ENCODE peak calls at places on chromosomes 16 and 17, in five cellular contexts. M is HEK293T, J is SK-N-SH, D is GM12878, Z is K562. P is an unnamed sample.

GRCh38 chr17:79686476-79686875 is 44.3 kb upstream of the ENPP7 start:
- DNase-seq in M (no peak), J (no peak), D (no peak), Z (no peak), P (no peak)

GRCh38 chr16:82943371-82943770 is 316.6 kb downstream of the CDH13 start:
- DNase-seq in M (no peak), J (no peak), D (no peak), Z (no peak), P (no peak)

GRCh38 chr16:75108792-75109731 is 7.5 kb downstream of the LDHD start:
- DNase-seq in M (no peak), J (no peak), D (peak; percentile 62), Z (no peak), P (no peak)

GRCh38 chr16:85661131-85662035 is 27.4 kb downstream of the GINS2 start:
- DNase-seq in M (no peak), J (no peak), D (no peak), Z (no peak), P (no peak)

GRCh38 chr17:82020874-82021727 is 1.6 kb downstream of the CENPX start:
- DNase-seq in M (no peak), J (peak; percentile 93), D (no peak), Z (no peak), P (peak; percentile 86)

GRCh38 chr16:3519581-3519980 is 18.8 kb downstream of the CLUAP1 start:
- DNase-seq in M (no peak), J (no peak), D (no peak), Z (no peak), P (no peak)

GRCh38 chr17:28370035-28370743 is at the start of gene VTN:
- DNase-seq in M (no peak), J (peak; percentile 78), D (no peak), Z (peak; percentile 73), P (peak; percentile 98)

GRCh38 chr16:83933885-83934683 is 19.0 kb upstream of the OSGIN1 start:
- DNase-seq in M (no peak), J (no peak), D (no peak), Z (no peak), P (no peak)

GRCh38 chr17:19762515-19762961 is 14.4 kb upstream of the ALDH3A1 start:
- DNase-seq in M (peak; percentile 85), J (peak; percentile 92), D (no peak), Z (no peak), P (peak; percentile 56)

GRCh38 chr17:63120406-63120805 is 154.4 kb downstream of the TANC2 start:
- DNase-seq in M (no peak), J (no peak), D (no peak), Z (no peak), P (no peak)

GRCh38 chr16:70725912-70726828 is 40.3 kb upstream of the MTSS2 start:
- DNase-seq in M (no peak), J (no peak), D (no peak), Z (peak; percentile 72), P (no peak)

GRCh38 chr17:63647065-63647725 is 25.0 kb downstream of the MAP3K3 start:
- DNase-seq in M (no peak), J (no peak), D (no peak), Z (no peak), P (no peak)

GRCh38 chr17:74130276-74130675 is 73.2 kb upstream of the RPL38 start:
- DNase-seq in M (no peak), J (peak; percentile 3), D (no peak), Z (no peak), P (no peak)

GRCh38 chr16:56277040-56277439 is 85.8 kb downstream of the GNAO1 start:
- DNase-seq in M (peak; percentile 34), J (peak; percentile 55), D (no peak), Z (no peak), P (peak; percentile 16)

GRCh38 chr17:3659541-3660111 is 8.8 kb downstream of the TAX1BP3 start:
- DNase-seq in M (no peak), J (no peak), D (no peak), Z (no peak), P (no peak)

GRCh38 chr16:83574388-83574787 is 233.4 kb upstream of the HSBP1 start:
- DNase-seq in M (no peak), J (no peak), D (no peak), Z (no peak), P (no peak)

GRCh38 chr16:12063004-12063395 is 86.5 kb downstream of the SNX29 start:
- DNase-seq in M (no peak), J (no peak), D (no peak), Z (no peak), P (no peak)

GRCh38 chr16:12060751-12061150 is 84.2 kb downstream of the SNX29 start:
- DNase-seq in M (no peak), J (no peak), D (peak; percentile 21), Z (no peak), P (no peak)

GRCh38 chr16:12063435-12063834 is 86.9 kb downstream of the SNX29 start:
- DNase-seq in M (no peak), J (no peak), D (no peak), Z (no peak), P (no peak)

GRCh38 chr16:12062343-12063003 is 85.9 kb downstream of the SNX29 start:
- DNase-seq in M (no peak), J (no peak), D (no peak), Z (no peak), P (no peak)

GRCh38 chr16:12061336-12062055 is 85.0 kb downstream of the SNX29 start:
- DNase-seq in M (no peak), J (no peak), D (no peak), Z (no peak), P (no peak)
- TF ChIP-seq FOXM1 in M (no peak), J (no peak), D (no peak), Z (no peak), P (no peak)

DNA sequence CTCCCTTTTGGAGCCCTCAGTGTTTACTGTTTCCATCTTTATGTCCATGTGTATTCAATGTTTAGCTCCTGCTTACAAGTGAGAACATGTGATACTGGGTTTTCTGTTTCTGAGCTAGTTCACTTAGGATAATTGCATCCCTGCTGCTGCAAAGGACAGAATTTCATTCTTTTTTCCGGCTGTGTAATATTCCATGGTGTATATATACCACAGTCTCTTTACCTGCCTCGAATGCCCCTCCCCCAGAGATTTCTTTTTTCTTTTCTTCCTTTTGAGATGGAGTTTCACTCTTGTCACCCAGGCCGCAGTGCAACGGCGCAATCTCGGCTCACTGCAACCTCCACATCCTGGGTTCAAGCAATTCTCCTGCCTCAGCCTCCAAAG is 60.9 kb downstream of the RMI2 start:
- DNase-seq in M (no peak), J (no peak), D (no peak), Z (no peak), P (no peak)
- TF ChIP-seq FOXM1 in M (no peak), J (no peak), D (no peak), Z (no peak), P (no peak)

DNA sequence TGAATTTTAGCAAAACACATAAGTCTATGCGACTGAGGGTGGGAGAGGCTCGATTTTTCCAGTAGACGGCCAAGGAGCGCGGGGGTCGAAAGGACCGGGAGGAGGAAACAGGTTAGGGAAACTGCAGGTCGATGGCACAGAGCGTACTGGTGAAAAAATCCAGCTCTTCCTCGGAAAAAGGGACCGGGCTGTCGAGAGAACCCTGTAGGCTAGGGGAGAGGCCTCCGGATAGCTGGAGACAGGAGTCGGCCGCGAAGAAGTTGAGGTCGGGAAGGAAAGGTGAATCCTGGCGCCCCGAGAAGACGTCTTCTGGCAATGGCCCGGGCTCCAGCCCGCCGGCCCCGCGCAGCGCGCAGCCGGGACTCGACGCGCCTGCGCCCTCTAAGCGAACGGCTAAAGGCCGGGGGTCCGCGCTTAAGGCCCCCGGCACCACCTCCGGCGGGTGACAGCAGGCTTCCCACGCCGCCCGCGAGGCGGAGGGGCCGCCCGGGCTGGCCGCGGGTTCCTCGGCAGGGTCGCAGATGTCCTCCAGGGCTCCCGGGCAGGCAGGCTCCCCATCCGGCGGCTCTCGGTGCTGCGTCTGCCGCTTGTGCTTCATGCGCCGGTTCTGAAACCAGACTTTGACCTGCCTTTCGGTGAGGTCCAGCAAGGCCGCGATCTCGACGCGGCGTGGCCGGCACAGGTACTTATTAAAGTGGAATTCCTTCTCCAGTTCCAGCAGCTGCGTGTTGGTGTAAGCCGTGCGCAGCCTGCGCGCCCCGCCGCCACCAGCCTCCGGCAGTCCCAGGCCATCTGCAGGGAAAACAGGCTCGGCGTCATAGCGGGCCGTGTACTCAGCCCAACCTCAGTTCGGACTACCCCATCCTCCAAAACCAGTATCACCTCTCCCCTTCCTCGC is 1.7 kb downstream of the HOXB2 start:
- DNase-seq in M (peak; percentile 45), J (peak; percentile 66), D (no peak), Z (no peak), P (no peak)
- TF ChIP-seq FOXM1 in M (no peak), J (no peak), D (no peak), Z (no peak), P (no peak)

DNA sequence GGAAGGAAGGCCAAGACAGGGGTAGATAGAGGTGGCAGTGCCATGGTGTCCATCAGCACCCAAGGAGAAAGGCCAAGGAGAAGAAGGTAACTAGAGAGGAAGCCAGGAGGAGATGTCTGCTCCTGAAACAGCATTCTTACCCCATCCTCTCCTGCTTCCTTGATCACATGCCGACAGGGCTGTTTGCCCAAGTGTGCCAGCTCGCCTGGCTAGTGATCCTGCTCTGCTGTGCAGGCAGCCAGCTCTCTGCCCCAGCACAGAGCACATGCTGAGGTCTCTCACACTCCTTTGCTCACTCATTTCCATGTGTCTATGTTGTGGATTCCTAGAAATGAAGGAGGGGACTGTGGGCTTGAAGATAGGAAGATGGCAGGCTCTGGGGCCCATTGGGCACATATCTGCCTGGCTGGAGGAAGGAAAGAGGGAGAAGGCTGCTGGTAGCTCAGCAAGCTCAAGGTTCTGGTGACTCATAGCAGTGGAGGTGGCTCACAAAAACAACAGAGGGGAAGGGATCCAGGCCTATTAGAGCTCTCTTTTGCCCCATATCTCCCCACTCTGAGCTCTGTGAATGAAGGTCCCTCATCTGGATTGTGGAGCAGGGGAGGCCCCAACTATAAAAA is 54.3 kb downstream of the NEUROD2 start:
- DNase-seq in M (no peak), J (no peak), D (no peak), Z (no peak), P (no peak)
- TF ChIP-seq FOXM1 in M (no peak), J (no peak), D (no peak), Z (no peak), P (no peak)

GRCh38 chr17:77593081-77593480 is 365.4 kb upstream of the TNRC6C start:
- DNase-seq in M (no peak), J (no peak), D (no peak), Z (no peak), P (no peak)
- TF ChIP-seq FOXM1 in M (no peak), J (no peak), D (no peak), Z (no peak), P (no peak)

GRCh38 chr16:68388124-68388523 is 60.2 kb downstream of the SMPD3 start:
- DNase-seq in M (no peak), J (no peak), D (no peak), Z (no peak), P (no peak)

GRCh38 chr16:68386628-68387027 is 61.7 kb downstream of the SMPD3 start:
- DNase-seq in M (no peak), J (peak; percentile 17), D (no peak), Z (no peak), P (no peak)

GRCh38 chr16:68387301-68387700 is 61.0 kb downstream of the SMPD3 start:
- DNase-seq in M (no peak), J (no peak), D (no peak), Z (peak; percentile 57), P (no peak)

GRCh38 chr16:68385371-68385770 is 62.9 kb downstream of the SMPD3 start:
- DNase-seq in M (no peak), J (no peak), D (no peak), Z (no peak), P (no peak)

GRCh38 chr16:68389006-68389405 is 59.3 kb downstream of the SMPD3 start:
- DNase-seq in M (no peak), J (no peak), D (no peak), Z (no peak), P (no peak)
- TF ChIP-seq FOXM1 in M (no peak), J (no peak), D (no peak), Z (no peak), P (no peak)

GRCh38 chr16:86819523-86819887 is 241.2 kb downstream of the FOXL1 start:
- DNase-seq in M (no peak), J (no peak), D (no peak), Z (no peak), P (no peak)
- TF ChIP-seq FOXM1 in M (no peak), J (no peak), D (no peak), Z (no peak), P (no peak)

P was measured in HepG2.